ENCODE peak calls at places on chromosomes 16 and 17, in five cellular contexts. Y, L, D, U and F are unnamed samples.

GRCh38 chr17:72715906-72716572 is 376.4 kb downstream of the SLC39A11 start:
- DNase-seq in Y (no peak), D (no peak), L (peak; percentile 100), U (no peak), F (no peak)

GRCh38 chr17:64500923-64501765 is 4.3 kb upstream of the POLG2 start:
- DNase-seq in Y (no peak), L (no peak), U (no peak), D (no peak), F (no peak)

GRCh38 chr16:3065069-3065741 is at the start of gene IL32:
- DNase-seq in U (peak; percentile 88), L (no peak), Y (no peak), D (peak; percentile 83), F (no peak)

GRCh38 chr16:46658925-46659324 is 30.1 kb downstream of the VPS35 start:
- DNase-seq in D (no peak), U (peak; percentile 45), L (no peak), Y (no peak), F (peak; percentile 83)

GRCh38 chr17:21376835-21377690 is 906 bp downstream of the KCNJ12 start:
- DNase-seq in D (peak; percentile 35), L (no peak), Y (no peak), U (no peak), F (no peak)

GRCh38 chr16:83937922-83938875 is 14.8 kb upstream of the OSGIN1 start:
- DNase-seq in Y (no peak), U (peak; percentile 76), D (no peak), L (no peak), F (no peak)

GRCh38 chr17:47986520-47986919 is 15.6 kb downstream of the CDK5RAP3 start:
- DNase-seq in U (no peak), D (no peak), Y (no peak), L (no peak), F (peak; percentile 32)

GRCh38 chr17:77445908-77446535 is 305.3 kb downstream of the SEC14L1 start:
- DNase-seq in D (peak; percentile 70), U (no peak), Y (no peak), L (no peak), F (peak; percentile 93)

GRCh38 chr16:25553711-25554436 is 137.9 kb upstream of the HS3ST4 start:
- DNase-seq in U (no peak), L (no peak), D (no peak), Y (no peak), F (no peak)

GRCh38 chr17:15157051-15157450 is 108.1 kb downstream of the PMP22 start:
- DNase-seq in U (no peak), D (no peak), Y (no peak), L (no peak), F (no peak)

GRCh38 chr17:57051886-57052342 is 33.1 kb upstream of the AKAP1 start:
- DNase-seq in U (no peak), Y (no peak), L (no peak), D (no peak), F (no peak)

GRCh38 chr16:3646348-3646920 is 8.1 kb upstream of the DNASE1 start:
- DNase-seq in L (peak; percentile 51), D (peak; percentile 9), U (peak; percentile 45), Y (no peak), F (peak; percentile 41)

GRCh38 chr17:27354491-27355081 is 60.7 kb downstream of the WSB1 start:
- DNase-seq in L (no peak), U (no peak), Y (no peak), D (no peak), F (no peak)

GRCh38 chr17:15475620-15476354 is 8.4 kb upstream of the CDRT4 start:
- DNase-seq in U (no peak), Y (no peak), L (no peak), D (no peak), F (no peak)

GRCh38 chr17:67922503-67922902 is 73.8 kb downstream of the C17orf58 start:
- DNase-seq in U (no peak), D (no peak), L (no peak), Y (no peak), F (no peak)

GRCh38 chr17:64281962-64282752 is 19.1 kb upstream of the TEX2 start:
- DNase-seq in D (peak; percentile 87), U (peak; percentile 61), L (peak; percentile 86), Y (no peak), F (peak; percentile 80)

GRCh38 chr16:80330803-80331202 is 210.0 kb upstream of the DYNLRB2 start:
- DNase-seq in D (no peak), Y (no peak), L (no peak), U (no peak), F (no peak)

GRCh38 chr16:68086336-68086821 is 1.2 kb downstream of the NFATC3 start:
- DNase-seq in L (no peak), D (no peak), U (peak; percentile 24), Y (no peak), F (no peak)

GRCh38 chr17:41521574-41522261 is 3.0 kb upstream of the KRT15 start:
- DNase-seq in Y (no peak), U (no peak), L (peak; percentile 97), D (no peak), F (no peak)

GRCh38 chr17:58527306-58527705 is 12.9 kb upstream of the MTMR4 start:
- DNase-seq in U (no peak), L (no peak), D (no peak), Y (no peak), F (no peak)

GRCh38 chr16:19294156-19294649 is 8.7 kb downstream of the CLEC19A start:
- DNase-seq in Y (no peak), U (no peak), L (no peak), D (peak; percentile 58), F (no peak)

GRCh38 chr17:35447494-35447893 is 1.1 kb downstream of the SLFN13 start:
- DNase-seq in L (no peak), D (no peak), Y (no peak), U (no peak), F (no peak)

GRCh38 chr17:42474270-42474669 is 15.6 kb downstream of the ATP6V0A1 start:
- DNase-seq in D (no peak), Y (no peak), U (no peak), L (no peak), F (no peak)

GRCh38 chr17:59762022-59762825 is 54.8 kb downstream of the VMP1 start:
- DNase-seq in L (peak; percentile 75), Y (no peak), D (no peak), U (no peak), F (no peak)

GRCh38 chr16:67238806-67239470 is 8.3 kb downstream of the FHOD1 start:
- DNase-seq in Y (no peak), U (no peak), L (no peak), D (no peak), F (peak; percentile 42)

GRCh38 chr17:15456972-15457722 is 10.3 kb downstream of the CDRT4 start:
- DNase-seq in L (no peak), D (peak; percentile 45), Y (no peak), U (no peak), F (no peak)

GRCh38 chr16:46972971-46973456 is 460 bp downstream of the DNAJA2 start:
- DNase-seq in L (no peak), U (peak; percentile 59), D (no peak), Y (no peak), F (peak; percentile 93)

GRCh38 chr16:12627394-12627793 is 176.3 kb downstream of the CPPED1 start:
- DNase-seq in U (peak; percentile 23), L (no peak), Y (no peak), D (no peak), F (no peak)

GRCh38 chr16:4344659-4345438 is 6.3 kb downstream of the PAM16 start:
- DNase-seq in L (no peak), U (no peak), Y (no peak), D (peak; percentile 53), F (no peak)

GRCh38 chr16:19817875-19818274 is 66.8 kb downstream of the GPRC5B start:
- DNase-seq in L (no peak), U (no peak), Y (no peak), D (no peak), F (no peak)

GRCh38 chr17:50955667-50956120 is 89.5 kb upstream of the TOB1 start:
- DNase-seq in D (no peak), Y (no peak), U (no peak), L (no peak), F (no peak)
- TF ChIP-seq POLR2A in D (no peak), Y (no peak), U (no peak), L (no peak), F (no peak)

GRCh38 chr16:55503726-55504553 is 4.9 kb upstream of the LPCAT2 start:
- DNase-seq in D (no peak), Y (no peak), U (no peak), L (no peak), F (no peak)

GRCh38 chr16:55505333-55506015 is 3.4 kb upstream of the LPCAT2 start:
- DNase-seq in Y (no peak), U (no peak), L (no peak), D (no peak), F (no peak)

GRCh38 chr16:55499951-55500350 is 8.9 kb upstream of the LPCAT2 start:
- DNase-seq in D (no peak), U (no peak), L (peak; percentile 41), Y (no peak), F (no peak)

GRCh38 chr16:55501549-55502322 is 7.1 kb upstream of the LPCAT2 start:
- DNase-seq in D (no peak), U (no peak), L (no peak), Y (no peak), F (no peak)

DNA sequence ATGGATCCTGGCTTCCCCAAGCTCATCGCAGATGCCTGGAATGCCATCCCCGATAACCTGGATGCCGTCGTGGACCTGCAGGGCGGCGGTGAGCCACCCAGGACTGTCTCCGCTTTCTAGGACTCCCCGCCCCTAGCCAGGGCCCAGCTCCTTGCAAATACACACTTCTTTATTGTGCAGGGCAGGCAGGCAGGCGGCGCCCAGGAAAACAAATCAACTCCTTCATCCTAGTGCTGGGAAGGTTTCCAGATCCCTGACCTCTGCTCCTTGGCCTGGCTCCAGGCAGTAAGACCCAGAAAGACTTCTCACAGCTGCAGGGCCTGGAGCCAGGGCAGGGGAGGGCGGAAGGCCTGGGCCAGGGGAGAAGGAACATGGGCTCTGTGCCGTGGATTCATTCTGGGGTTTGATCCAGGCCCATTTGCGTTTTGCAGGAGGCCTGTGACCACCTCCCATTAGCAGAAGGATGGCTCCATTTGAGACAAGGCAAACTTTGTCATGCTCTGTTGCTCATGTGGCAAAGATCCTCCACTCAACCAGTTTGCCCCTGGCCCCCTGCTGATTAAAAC is 6.0 kb upstream of the LPCAT2 start:
- DNase-seq in L (peak; percentile 40), Y (no peak), U (peak; percentile 93), D (peak; percentile 96), F (no peak)
- TF ChIP-seq CTCF in L (no peak), Y (no peak), U (peak; percentile 11), D (no peak), F (no peak)

GRCh38 chr17:9220466-9221230 is 199.3 kb downstream of the NTN1 start:
- DNase-seq in Y (no peak), U (no peak), L (no peak), D (no peak), F (peak; percentile 28)
- H3K4me3 ChIP-seq in Y (no peak overlapping the region), U (no peak overlapping the region), L (no peak overlapping the region), D (no peak overlapping the region), F (no peak overlapping the region)

DNA sequence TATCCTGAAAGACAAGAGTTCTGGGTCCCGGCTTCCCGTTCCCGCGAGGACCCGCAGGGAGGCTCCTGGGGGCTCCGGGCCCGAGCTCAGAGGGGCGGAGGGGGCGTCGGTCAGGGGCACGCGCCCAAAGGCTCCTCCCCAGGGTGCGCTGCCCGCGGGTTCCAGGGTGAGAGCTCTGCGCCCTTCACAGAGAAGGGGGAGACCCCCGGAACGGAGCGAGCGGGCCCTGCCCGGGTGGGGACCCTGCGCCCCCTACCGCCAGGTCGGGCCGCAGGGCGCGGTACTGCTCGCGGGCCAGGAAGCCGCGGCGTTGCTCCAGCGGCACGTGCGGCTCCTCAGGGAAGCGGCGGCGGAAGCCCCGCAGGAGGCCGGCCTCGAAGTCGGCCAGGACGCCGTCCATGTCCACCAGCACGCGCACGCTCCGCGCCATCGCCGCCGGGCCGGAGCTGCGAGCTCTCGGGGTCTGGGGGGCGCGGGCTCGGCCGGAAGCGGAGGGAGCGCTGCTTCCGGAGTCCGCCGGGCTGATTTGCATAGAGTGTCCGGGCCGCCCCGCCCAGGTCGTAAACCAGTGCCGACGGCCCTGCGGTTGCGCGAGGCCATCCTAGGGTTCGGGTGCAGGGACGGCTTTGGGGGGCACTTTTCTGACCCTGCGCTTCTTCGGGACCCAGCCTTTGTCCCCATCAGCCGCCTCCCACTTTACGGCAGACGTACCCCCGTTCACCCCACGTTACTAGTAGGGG is at the start of gene NT5C:
- DNase-seq in Y (no peak), U (peak; percentile 81), D (peak; percentile 92), L (no peak), F (peak; percentile 95)
- TF ChIP-seq POLR2A in Y (no peak), U (peak; percentile 59), D (no peak), L (peak; percentile 78), F (peak; percentile 49)